ENCODE peak calls at places on chromosome 3, in four cellular contexts. One of them, this sample, is unnamed.

GRCh38 chr3:46297658-46298423 is 55.6 kb downstream of the CCR3 start:
- DNase-seq in IMR-90: no peak
- DNase-seq in HepG2: no peak
- DNase-seq in GM12878: no peak
- DNase-seq in this sample: no peak

GRCh38 chr3:194536883-194537637 is 50.3 kb upstream of the ATP13A3 start:
- DNase-seq in IMR-90: peak
- DNase-seq in HepG2: peak
- DNase-seq in GM12878: no peak
- DNase-seq in this sample: no peak

GRCh38 chr3:178810173-178810572 is 261.4 kb downstream of the ZMAT3 start:
- DNase-seq in IMR-90: no peak
- DNase-seq in HepG2: no peak
- DNase-seq in GM12878: no peak
- DNase-seq in this sample: no peak

GRCh38 chr3:57652203-57652602 is 40.7 kb downstream of the DENND6A start:
- DNase-seq in IMR-90: no peak
- DNase-seq in HepG2: no peak
- DNase-seq in GM12878: no peak
- DNase-seq in this sample: no peak

GRCh38 chr3:59444293-59444671 is 394.5 kb upstream of the CFAP20DC start:
- DNase-seq in IMR-90: no peak
- DNase-seq in HepG2: no peak
- DNase-seq in GM12878: no peak
- DNase-seq in this sample: no peak

GRCh38 chr3:121477589-121477988 is 68.2 kb downstream of the POLQ start:
- DNase-seq in IMR-90: peak
- DNase-seq in HepG2: no peak
- DNase-seq in GM12878: no peak
- DNase-seq in this sample: no peak

GRCh38 chr3:54783611-54784010 is 144.2 kb downstream of the LRTM1 start:
- DNase-seq in IMR-90: no peak
- DNase-seq in HepG2: no peak
- DNase-seq in GM12878: no peak
- DNase-seq in this sample: no peak

GRCh38 chr3:1979961-1980615 is 118.6 kb upstream of the CNTN4 start:
- DNase-seq in IMR-90: no peak
- DNase-seq in HepG2: no peak
- DNase-seq in GM12878: no peak
- DNase-seq in this sample: no peak

GRCh38 chr3:153284282-153284938 is 122.4 kb downstream of the RAP2B start:
- DNase-seq in IMR-90: peak
- DNase-seq in HepG2: peak
- DNase-seq in GM12878: peak
- DNase-seq in this sample: peak

GRCh38 chr3:14473411-14473891 is 66.7 kb downstream of the GRIP2 start:
- DNase-seq in IMR-90: no peak
- DNase-seq in HepG2: no peak
- DNase-seq in GM12878: no peak
- DNase-seq in this sample: no peak

GRCh38 chr3:46845860-46846623 is 17.2 kb downstream of the MYL3 start:
- DNase-seq in IMR-90: peak
- DNase-seq in HepG2: no peak
- DNase-seq in GM12878: no peak
- DNase-seq in this sample: no peak

GRCh38 chr3:144643778-144644191 is 672.2 kb downstream of the DIPK2A start:
- DNase-seq in IMR-90: peak
- DNase-seq in HepG2: no peak
- DNase-seq in GM12878: no peak
- DNase-seq in this sample: no peak

GRCh38 chr3:60053518-60054265 is 1003.9 kb upstream of the CFAP20DC start:
- DNase-seq in IMR-90: peak
- DNase-seq in HepG2: no peak
- DNase-seq in GM12878: no peak
- DNase-seq in this sample: no peak

GRCh38 chr3:87426916-87427315 is 150.5 kb upstream of the POU1F1 start:
- DNase-seq in IMR-90: no peak
- DNase-seq in HepG2: no peak
- DNase-seq in GM12878: no peak
- DNase-seq in this sample: no peak

GRCh38 chr3:43296565-43296964 is 10.2 kb downstream of the SNRK start:
- DNase-seq in IMR-90: peak
- DNase-seq in HepG2: no peak
- DNase-seq in GM12878: no peak
- DNase-seq in this sample: no peak

GRCh38 chr3:88090681-88091080 is 31.6 kb downstream of the ZNF654 start:
- DNase-seq in IMR-90: no peak
- DNase-seq in HepG2: no peak
- DNase-seq in GM12878: no peak
- DNase-seq in this sample: no peak

GRCh38 chr3:139301183-139301582 is 42.6 kb upstream of the MRPS22 start:
- DNase-seq in IMR-90: peak
- DNase-seq in HepG2: peak
- DNase-seq in GM12878: no peak
- DNase-seq in this sample: no peak

GRCh38 chr3:71599416-71599815 is 15.9 kb upstream of the FOXP1 start:
- DNase-seq in IMR-90: peak
- DNase-seq in HepG2: no peak
- DNase-seq in GM12878: no peak
- DNase-seq in this sample: no peak

GRCh38 chr3:187845826-187846225 is 100.6 kb upstream of the BCL6 start:
- DNase-seq in IMR-90: no peak
- DNase-seq in HepG2: no peak
- DNase-seq in GM12878: no peak
- DNase-seq in this sample: no peak

GRCh38 chr3:43866529-43867353 is 176.0 kb downstream of the ABHD5 start:
- DNase-seq in IMR-90: peak
- DNase-seq in HepG2: no peak
- DNase-seq in GM12878: no peak
- DNase-seq in this sample: peak

GRCh38 chr3:62529230-62529629 is 155.9 kb upstream of the FEZF2 start:
- DNase-seq in IMR-90: peak
- DNase-seq in HepG2: peak
- DNase-seq in GM12878: no peak
- DNase-seq in this sample: peak

GRCh38 chr3:136819784-136820640 is 1.1 kb downstream of the SLC35G2 start:
- DNase-seq in IMR-90: peak
- DNase-seq in HepG2: peak
- DNase-seq in GM12878: no peak
- DNase-seq in this sample: peak

GRCh38 chr3:64454768-64455167 is 229.5 kb upstream of the PRICKLE2 start:
- DNase-seq in IMR-90: no peak
- DNase-seq in HepG2: no peak
- DNase-seq in GM12878: no peak
- DNase-seq in this sample: no peak

GRCh38 chr3:13091898-13092620 is 18.8 kb upstream of the IQSEC1 start:
- DNase-seq in IMR-90: peak
- DNase-seq in HepG2: peak
- DNase-seq in GM12878: no peak
- DNase-seq in this sample: peak

GRCh38 chr3:126961791-126962461 is 21.0 kb upstream of the PLXNA1 start:
- DNase-seq in IMR-90: no peak
- DNase-seq in HepG2: no peak
- DNase-seq in GM12878: no peak
- DNase-seq in this sample: no peak

GRCh38 chr3:55873523-55874254 is 386.6 kb upstream of the WNT5A start:
- DNase-seq in IMR-90: peak
- DNase-seq in HepG2: peak
- DNase-seq in GM12878: no peak
- DNase-seq in this sample: peak

GRCh38 chr3:159733194-159733860 is 255.3 kb upstream of the IL12A start:
- DNase-seq in IMR-90: peak
- DNase-seq in HepG2: no peak
- DNase-seq in GM12878: no peak
- DNase-seq in this sample: peak

GRCh38 chr3:46936733-46937250 is 39.8 kb downstream of the CCDC12 start:
- DNase-seq in IMR-90: peak
- DNase-seq in HepG2: no peak
- DNase-seq in GM12878: no peak
- DNase-seq in this sample: no peak

GRCh38 chr3:194080913-194081800 is 54.8 kb upstream of the HES1 start:
- DNase-seq in IMR-90: no peak
- DNase-seq in HepG2: no peak
- DNase-seq in GM12878: no peak
- DNase-seq in this sample: no peak

GRCh38 chr3:114983248-114983647 is 163.8 kb downstream of the ZBTB20 start:
- DNase-seq in IMR-90: no peak
- DNase-seq in HepG2: no peak
- DNase-seq in GM12878: no peak
- DNase-seq in this sample: no peak

GRCh38 chr3:30492581-30493192 is 113.7 kb upstream of the TGFBR2 start:
- DNase-seq in IMR-90: peak
- DNase-seq in HepG2: peak
- DNase-seq in GM12878: no peak
- DNase-seq in this sample: no peak

GRCh38 chr3:141746962-141747361 is 8.9 kb downstream of the RNF7 start:
- DNase-seq in IMR-90: no peak
- DNase-seq in HepG2: no peak
- DNase-seq in GM12878: no peak
- DNase-seq in this sample: no peak

GRCh38 chr3:9347086-9347485 is 15.8 kb upstream of the THUMPD3 start:
- DNase-seq in IMR-90: peak
- DNase-seq in HepG2: no peak
- DNase-seq in GM12878: no peak
- DNase-seq in this sample: no peak

GRCh38 chr3:71111784-71112440 is 471.6 kb downstream of the FOXP1 start:
- DNase-seq in IMR-90: peak
- DNase-seq in HepG2: peak
- DNase-seq in GM12878: no peak
- DNase-seq in this sample: no peak

GRCh38 chr3:30476373-30477082 is 129.9 kb upstream of the TGFBR2 start:
- DNase-seq in IMR-90: peak
- DNase-seq in HepG2: peak
- DNase-seq in GM12878: no peak
- DNase-seq in this sample: peak

GRCh38 chr3:150407818-150408231 is 273 bp upstream of the TSC22D2 start:
- DNase-seq in IMR-90: peak
- DNase-seq in HepG2: no peak
- DNase-seq in GM12878: no peak
- DNase-seq in this sample: no peak

GRCh38 chr3:157692468-157692867 is 189.3 kb upstream of the VEPH1 start:
- DNase-seq in IMR-90: no peak
- DNase-seq in HepG2: no peak
- DNase-seq in GM12878: no peak
- DNase-seq in this sample: no peak

GRCh38 chr3:141426404-141427034 is 58.2 kb downstream of the ZBTB38 start:
- DNase-seq in IMR-90: peak
- DNase-seq in HepG2: no peak
- DNase-seq in GM12878: no peak
- DNase-seq in this sample: no peak

GRCh38 chr3:71581451-71581980 is 2.0 kb downstream of the FOXP1 start:
- DNase-seq in IMR-90: no peak
- DNase-seq in HepG2: no peak
- DNase-seq in GM12878: no peak
- DNase-seq in this sample: no peak

GRCh38 chr3:191166366-191166765 is 32.7 kb upstream of the OSTN start:
- DNase-seq in IMR-90: no peak
- DNase-seq in HepG2: no peak
- DNase-seq in GM12878: no peak
- DNase-seq in this sample: no peak
- TF ChIP-seq RFX5 in IMR-90: no peak
- TF ChIP-seq RFX5 in HepG2: no peak
- TF ChIP-seq RFX5 in GM12878: no peak
- TF ChIP-seq RFX5 in this sample: no peak

DNA sequence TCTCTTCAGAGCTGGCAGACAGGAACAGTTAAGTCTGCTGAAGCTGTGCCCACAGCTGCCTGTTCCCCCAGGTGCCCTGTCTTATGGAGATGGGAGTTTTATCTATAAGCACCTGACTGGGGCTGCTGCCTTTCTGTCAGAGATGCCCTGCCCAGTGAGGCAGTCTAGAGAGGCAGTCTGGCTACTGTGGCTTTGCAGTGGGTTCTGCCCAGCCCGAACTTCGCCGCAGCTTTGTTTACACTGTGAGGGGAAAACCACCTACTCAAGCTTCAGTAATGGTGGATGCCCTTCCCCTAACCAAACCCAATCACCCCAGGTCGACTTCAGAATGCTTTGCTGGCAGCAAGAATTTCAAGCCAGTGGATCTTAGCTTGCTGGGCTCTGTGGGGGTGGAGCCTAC is 91.2 kb downstream of the SLC25A26 start:
- DNase-seq in IMR-90: no peak
- DNase-seq in HepG2: no peak
- DNase-seq in GM12878: no peak
- DNase-seq in this sample: no peak
- TF ChIP-seq BHLHE40 in IMR-90: no peak
- TF ChIP-seq BHLHE40 in HepG2: no peak
- TF ChIP-seq BHLHE40 in GM12878: no peak
- TF ChIP-seq BHLHE40 in this sample: no peak

GRCh38 chr3:192063570-192063969 is 602.6 kb downstream of the PYDC2 start:
- DNase-seq in IMR-90: peak
- DNase-seq in HepG2: no peak
- DNase-seq in GM12878: peak
- DNase-seq in this sample: no peak
- TF ChIP-seq RFX5 in IMR-90: no peak
- TF ChIP-seq RFX5 in HepG2: no peak
- TF ChIP-seq RFX5 in GM12878: no peak
- TF ChIP-seq RFX5 in this sample: no peak

GRCh38 chr3:38579551-38580449 is 69.7 kb downstream of the SCN5A start:
- DNase-seq in IMR-90: peak
- DNase-seq in HepG2: no peak
- DNase-seq in GM12878: peak
- DNase-seq in this sample: no peak
- TF ChIP-seq BHLHE40 in IMR-90: no peak
- TF ChIP-seq BHLHE40 in HepG2: no peak
- TF ChIP-seq BHLHE40 in GM12878: no peak
- TF ChIP-seq BHLHE40 in this sample: no peak